ENCODE peak calls at places on chromosomes 4 and X, in five cellular contexts. V is tibial artery, W is CMK, A is heart right ventricle, P is progenitor cell of endocrine pancreas. K is an unnamed sample.

GRCh38 chr4:122151982-122152698 is at the start of gene BLTP1:
- DNase-seq in V (peak; percentile 87), A (peak; percentile 89), P (peak; percentile 88), W (peak; percentile 77), K (peak; percentile 88)

GRCh38 chr4:12116009-12116542 is 687.4 kb upstream of the HS3ST1 start:
- DNase-seq in V (no peak), A (no peak), P (no peak), W (no peak), K (no peak)

GRCh38 chr4:78312989-78313753 is 238.4 kb upstream of the ANXA3 start:
- DNase-seq in W (no peak), A (no peak), V (no peak), P (no peak), K (no peak)

GRCh38 chr4:26197018-26197779 is 123.6 kb upstream of the RBPJ start:
- DNase-seq in W (no peak), A (no peak), P (no peak), V (no peak), K (peak; percentile 41)

GRCh38 chrX:1911401-1912131 is 296.7 kb downstream of the ASMT start:
- DNase-seq in V (no peak), P (no peak), A (no peak), W (no peak), K (no peak)

GRCh38 chr4:109739547-109739946 is 9.7 kb upstream of the PLA2G12A start:
- DNase-seq in W (no peak), A (no peak), V (no peak), P (no peak), K (no peak)

GRCh38 chrX:141652315-141652714 is 46.2 kb downstream of the SPANXD start:
- DNase-seq in A (no peak), W (no peak), V (no peak), P (no peak), K (no peak)

GRCh38 chrX:140504371-140505324 is at the start of gene SOX3:
- DNase-seq in P (no peak), A (no peak), W (no peak), V (no peak), K (no peak)

GRCh38 chrX:39859991-39860861 is 237.5 kb downstream of the BCOR start:
- DNase-seq in P (no peak), V (no peak), A (peak; percentile 45), W (peak; percentile 17), K (peak; percentile 79)

GRCh38 chrX:16743604-16744325 is 24.4 kb downstream of the SYAP1 start:
- DNase-seq in P (no peak), V (no peak), W (no peak), A (no peak), K (no peak)

GRCh38 chr4:158025131-158025530 is 147.7 kb downstream of the GASK1B start:
- DNase-seq in A (no peak), V (no peak), W (no peak), P (no peak), K (no peak)

GRCh38 chr4:94507708-94508107 is 56.0 kb downstream of the PDLIM5 start:
- DNase-seq in W (no peak), V (peak; percentile 82), P (no peak), A (no peak), K (no peak)

GRCh38 chrX:124362072-124362471 is 15.7 kb downstream of the SH2D1A start:
- DNase-seq in W (no peak), P (no peak), V (no peak), A (no peak), K (no peak)

GRCh38 chr4:100428051-100428450 is 89.8 kb downstream of the EMCN start:
- DNase-seq in V (no peak), W (no peak), P (no peak), A (no peak), K (no peak)

GRCh38 chr4:124711469-124712416 is 789 bp downstream of the ANKRD50 start:
- DNase-seq in P (no peak), V (peak; percentile 46), A (peak; percentile 47), W (peak; percentile 54), K (peak; percentile 77)

GRCh38 chr4:26206339-26206738 is 114.5 kb upstream of the RBPJ start:
- DNase-seq in V (peak; percentile 68), P (no peak), A (peak; percentile 54), W (no peak), K (no peak)

K was measured in DND-41.